ENCODE peak calls at places on chromosomes 2 and 18, in nine cellular contexts. One of them, this sample, is unnamed.
A peak's percentile ranks its signal among the peaks of the same experiment; 100 is the strongest.

GRCh38 chr2:106886916-106887758 is 1.2 kb upstream of the ST6GAL2 start:
- DNase-seq in tibial artery: peak; percentile 78
- DNase-seq in B cell: peak; percentile 32
- DNase-seq in glutamatergic neuron: peak; percentile 66
- DNase-seq in right atrium auricular region: no peak
- DNase-seq in astrocyte: no peak
- DNase-seq in IMR-90: no peak
- DNase-seq in RWPE2: peak; percentile 67
- DNase-seq in left ventricle myocardium inferior: peak; percentile 30
- DNase-seq in this sample: peak; percentile 13

GRCh38 chr2:216298719-216299118 is 73.6 kb downstream of the MARCHF4 start:
- DNase-seq in tibial artery: no peak
- DNase-seq in B cell: no peak
- DNase-seq in glutamatergic neuron: no peak
- DNase-seq in right atrium auricular region: no peak
- DNase-seq in astrocyte: peak; percentile 90
- DNase-seq in IMR-90: peak; percentile 90
- DNase-seq in RWPE2: no peak
- DNase-seq in left ventricle myocardium inferior: no peak
- DNase-seq in this sample: no peak

GRCh38 chr2:95315801-95316411 is 18.8 kb downstream of the KCNIP3 start:
- DNase-seq in tibial artery: no peak
- DNase-seq in B cell: no peak
- DNase-seq in glutamatergic neuron: no peak
- DNase-seq in right atrium auricular region: no peak
- DNase-seq in astrocyte: peak; percentile 87
- DNase-seq in IMR-90: peak; percentile 43
- DNase-seq in RWPE2: peak; percentile 89
- DNase-seq in left ventricle myocardium inferior: no peak
- DNase-seq in this sample: no peak

GRCh38 chr2:124921221-124921620 is 896.1 kb downstream of the CNTNAP5 start:
- DNase-seq in tibial artery: no peak
- DNase-seq in B cell: no peak
- DNase-seq in glutamatergic neuron: peak; percentile 54
- DNase-seq in right atrium auricular region: no peak
- DNase-seq in astrocyte: no peak
- DNase-seq in IMR-90: no peak
- DNase-seq in RWPE2: no peak
- DNase-seq in left ventricle myocardium inferior: no peak
- DNase-seq in this sample: no peak

GRCh38 chr2:190809876-190810525 is 70.6 kb upstream of the GLS start:
- DNase-seq in tibial artery: no peak
- DNase-seq in B cell: no peak
- DNase-seq in glutamatergic neuron: no peak
- DNase-seq in right atrium auricular region: no peak
- DNase-seq in astrocyte: no peak
- DNase-seq in IMR-90: no peak
- DNase-seq in RWPE2: no peak
- DNase-seq in left ventricle myocardium inferior: no peak
- DNase-seq in this sample: no peak

GRCh38 chr2:177264209-177264538 is 353 bp downstream of the NFE2L2 start:
- DNase-seq in tibial artery: no peak
- DNase-seq in B cell: no peak
- DNase-seq in glutamatergic neuron: peak; percentile 64
- DNase-seq in right atrium auricular region: no peak
- DNase-seq in astrocyte: no peak
- DNase-seq in IMR-90: peak; percentile 36
- DNase-seq in RWPE2: no peak
- DNase-seq in left ventricle myocardium inferior: no peak
- DNase-seq in this sample: no peak

GRCh38 chr2:75896779-75897366 is 186.2 kb upstream of the GCFC2 start:
- DNase-seq in tibial artery: no peak
- DNase-seq in B cell: no peak
- DNase-seq in glutamatergic neuron: peak; percentile 49
- DNase-seq in right atrium auricular region: no peak
- DNase-seq in astrocyte: no peak
- DNase-seq in IMR-90: no peak
- DNase-seq in RWPE2: no peak
- DNase-seq in left ventricle myocardium inferior: no peak
- DNase-seq in this sample: peak; percentile 55

GRCh38 chr2:37561615-37562569 is 109.5 kb downstream of the CDC42EP3 start:
- DNase-seq in tibial artery: no peak
- DNase-seq in B cell: no peak
- DNase-seq in glutamatergic neuron: no peak
- DNase-seq in right atrium auricular region: no peak
- DNase-seq in astrocyte: peak; percentile 98
- DNase-seq in IMR-90: peak; percentile 94
- DNase-seq in RWPE2: peak; percentile 74
- DNase-seq in left ventricle myocardium inferior: no peak
- DNase-seq in this sample: no peak

GRCh38 chr18:37869051-37869450 is 303.5 kb upstream of the CELF4 start:
- DNase-seq in tibial artery: no peak
- DNase-seq in B cell: no peak
- DNase-seq in glutamatergic neuron: no peak
- DNase-seq in right atrium auricular region: no peak
- DNase-seq in astrocyte: no peak
- DNase-seq in IMR-90: no peak
- DNase-seq in RWPE2: no peak
- DNase-seq in left ventricle myocardium inferior: no peak
- DNase-seq in this sample: no peak

GRCh38 chr18:37986665-37987064 is 421.1 kb upstream of the CELF4 start:
- DNase-seq in tibial artery: no peak
- DNase-seq in B cell: no peak
- DNase-seq in glutamatergic neuron: no peak
- DNase-seq in right atrium auricular region: no peak
- DNase-seq in astrocyte: no peak
- DNase-seq in IMR-90: no peak
- DNase-seq in RWPE2: no peak
- DNase-seq in left ventricle myocardium inferior: no peak
- DNase-seq in this sample: no peak

GRCh38 chr2:71512386-71512785 is 59.0 kb downstream of the DYSF start:
- DNase-seq in tibial artery: peak; percentile 17
- DNase-seq in B cell: no peak
- DNase-seq in glutamatergic neuron: no peak
- DNase-seq in right atrium auricular region: no peak
- DNase-seq in astrocyte: no peak
- DNase-seq in IMR-90: no peak
- DNase-seq in RWPE2: no peak
- DNase-seq in left ventricle myocardium inferior: no peak
- DNase-seq in this sample: no peak

GRCh38 chr18:37487400-37487831 is 78.2 kb downstream of the CELF4 start:
- DNase-seq in tibial artery: no peak
- DNase-seq in B cell: no peak
- DNase-seq in glutamatergic neuron: peak; percentile 50
- DNase-seq in right atrium auricular region: no peak
- DNase-seq in astrocyte: no peak
- DNase-seq in IMR-90: no peak
- DNase-seq in RWPE2: no peak
- DNase-seq in left ventricle myocardium inferior: no peak
- DNase-seq in this sample: no peak

GRCh38 chr2:224442092-224442999 is 40.4 kb upstream of the FAM124B start:
- DNase-seq in tibial artery: no peak
- DNase-seq in B cell: peak; percentile 57
- DNase-seq in glutamatergic neuron: peak; percentile 40
- DNase-seq in right atrium auricular region: no peak
- DNase-seq in astrocyte: peak; percentile 26
- DNase-seq in IMR-90: no peak
- DNase-seq in RWPE2: no peak
- DNase-seq in left ventricle myocardium inferior: no peak
- DNase-seq in this sample: peak; percentile 56

GRCh38 chr2:68727698-68728375 is 6.8 kb upstream of the ARHGAP25 start:
- DNase-seq in tibial artery: no peak
- DNase-seq in B cell: no peak
- DNase-seq in glutamatergic neuron: no peak
- DNase-seq in right atrium auricular region: no peak
- DNase-seq in astrocyte: peak; percentile 90
- DNase-seq in IMR-90: peak; percentile 90
- DNase-seq in RWPE2: no peak
- DNase-seq in left ventricle myocardium inferior: no peak
- DNase-seq in this sample: no peak

GRCh38 chr2:13698847-13699246 is 933.7 kb upstream of the LRATD1 start:
- DNase-seq in tibial artery: no peak
- DNase-seq in B cell: no peak
- DNase-seq in glutamatergic neuron: no peak
- DNase-seq in right atrium auricular region: no peak
- DNase-seq in astrocyte: no peak
- DNase-seq in IMR-90: no peak
- DNase-seq in RWPE2: no peak
- DNase-seq in left ventricle myocardium inferior: no peak
- DNase-seq in this sample: no peak

GRCh38 chr18:79393181-79393598 is 2.5 kb upstream of the NFATC1 start:
- DNase-seq in tibial artery: peak; percentile 83
- DNase-seq in B cell: peak; percentile 81
- DNase-seq in glutamatergic neuron: no peak
- DNase-seq in right atrium auricular region: peak; percentile 66
- DNase-seq in astrocyte: no peak
- DNase-seq in IMR-90: no peak
- DNase-seq in RWPE2: peak; percentile 31
- DNase-seq in left ventricle myocardium inferior: no peak
- DNase-seq in this sample: no peak

GRCh38 chr2:40218679-40219078 is 233.2 kb downstream of the SLC8A1 start:
- DNase-seq in tibial artery: no peak
- DNase-seq in B cell: no peak
- DNase-seq in glutamatergic neuron: no peak
- DNase-seq in right atrium auricular region: no peak
- DNase-seq in astrocyte: no peak
- DNase-seq in IMR-90: no peak
- DNase-seq in RWPE2: no peak
- DNase-seq in left ventricle myocardium inferior: peak; percentile 63
- DNase-seq in this sample: no peak

GRCh38 chr2:53202063-53202462 is 565.5 kb upstream of the CHAC2 start:
- DNase-seq in tibial artery: no peak
- DNase-seq in B cell: no peak
- DNase-seq in glutamatergic neuron: no peak
- DNase-seq in right atrium auricular region: no peak
- DNase-seq in astrocyte: peak; percentile 90
- DNase-seq in IMR-90: peak; percentile 84
- DNase-seq in RWPE2: no peak
- DNase-seq in left ventricle myocardium inferior: no peak
- DNase-seq in this sample: no peak
- TF ChIP-seq CTCF in tibial artery: no peak
- TF ChIP-seq CTCF in B cell: no peak
- TF ChIP-seq CTCF in glutamatergic neuron: no peak
- TF ChIP-seq CTCF in right atrium auricular region: no peak
- TF ChIP-seq CTCF in astrocyte: peak; percentile 34
- TF ChIP-seq CTCF in IMR-90: peak; percentile 62
- TF ChIP-seq CTCF in RWPE2: peak; percentile 82
- TF ChIP-seq CTCF in left ventricle myocardium inferior: peak; percentile 37
- TF ChIP-seq CTCF in this sample: no peak

DNA sequence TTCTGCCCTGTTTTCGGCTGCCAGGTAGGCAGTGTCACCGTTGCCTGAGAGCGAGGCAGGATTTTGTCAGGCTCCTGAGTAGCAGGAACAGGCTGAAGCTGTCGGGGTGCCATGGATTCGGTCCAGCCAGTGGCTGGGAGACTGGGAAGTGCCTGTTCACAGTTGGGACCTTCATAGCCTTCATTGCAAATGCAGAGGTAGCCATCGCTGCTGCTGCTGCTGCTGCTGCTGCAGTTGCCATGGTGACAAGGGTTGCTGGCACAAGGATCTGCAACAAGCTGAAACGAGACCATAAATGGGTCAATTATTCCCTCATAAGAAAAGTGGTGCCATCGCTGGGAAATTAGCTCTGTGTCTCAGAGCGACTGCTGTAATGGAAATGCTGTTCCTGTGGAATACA is 122.7 kb downstream of the DNER start:
- DNase-seq in tibial artery: no peak
- DNase-seq in B cell: no peak
- DNase-seq in glutamatergic neuron: no peak
- DNase-seq in right atrium auricular region: no peak
- DNase-seq in astrocyte: no peak
- DNase-seq in IMR-90: no peak
- DNase-seq in RWPE2: no peak
- DNase-seq in left ventricle myocardium inferior: no peak
- DNase-seq in this sample: no peak
- TF ChIP-seq CTCF in tibial artery: no peak
- TF ChIP-seq CTCF in B cell: no peak
- TF ChIP-seq CTCF in glutamatergic neuron: no peak
- TF ChIP-seq CTCF in right atrium auricular region: no peak
- TF ChIP-seq CTCF in astrocyte: no peak
- TF ChIP-seq CTCF in IMR-90: no peak
- TF ChIP-seq CTCF in RWPE2: no peak
- TF ChIP-seq CTCF in left ventricle myocardium inferior: no peak
- TF ChIP-seq CTCF in this sample: no peak

GRCh38 chr2:120228503-120228902 is 5.3 kb upstream of the TMEM185B start:
- DNase-seq in tibial artery: no peak
- DNase-seq in B cell: no peak
- DNase-seq in glutamatergic neuron: no peak
- DNase-seq in right atrium auricular region: no peak
- DNase-seq in astrocyte: no peak
- DNase-seq in IMR-90: no peak
- DNase-seq in RWPE2: peak; percentile 8
- DNase-seq in left ventricle myocardium inferior: no peak
- DNase-seq in this sample: no peak

GRCh38 chr2:120227111-120227991 is 4.2 kb upstream of the TMEM185B start:
- DNase-seq in tibial artery: peak; percentile 52
- DNase-seq in B cell: no peak
- DNase-seq in glutamatergic neuron: no peak
- DNase-seq in right atrium auricular region: no peak
- DNase-seq in astrocyte: no peak
- DNase-seq in IMR-90: no peak
- DNase-seq in RWPE2: no peak
- DNase-seq in left ventricle myocardium inferior: no peak
- DNase-seq in this sample: no peak

GRCh38 chr2:120231564-120231973 is 8.4 kb upstream of the TMEM185B start:
- DNase-seq in tibial artery: peak; percentile 41
- DNase-seq in B cell: no peak
- DNase-seq in glutamatergic neuron: no peak
- DNase-seq in right atrium auricular region: no peak
- DNase-seq in astrocyte: no peak
- DNase-seq in IMR-90: no peak
- DNase-seq in RWPE2: no peak
- DNase-seq in left ventricle myocardium inferior: no peak
- DNase-seq in this sample: no peak

GRCh38 chr2:120230515-120231471 is 7.6 kb upstream of the TMEM185B start:
- DNase-seq in tibial artery: peak; percentile 42
- DNase-seq in B cell: no peak
- DNase-seq in glutamatergic neuron: no peak
- DNase-seq in right atrium auricular region: no peak
- DNase-seq in astrocyte: no peak
- DNase-seq in IMR-90: no peak
- DNase-seq in RWPE2: no peak
- DNase-seq in left ventricle myocardium inferior: peak; percentile 11
- DNase-seq in this sample: no peak

GRCh38 chr2:120229341-120229740 is 6.1 kb upstream of the TMEM185B start:
- DNase-seq in tibial artery: peak; percentile 16
- DNase-seq in B cell: no peak
- DNase-seq in glutamatergic neuron: no peak
- DNase-seq in right atrium auricular region: no peak
- DNase-seq in astrocyte: no peak
- DNase-seq in IMR-90: no peak
- DNase-seq in RWPE2: peak; percentile 27
- DNase-seq in left ventricle myocardium inferior: peak; percentile 9
- DNase-seq in this sample: no peak
- TF ChIP-seq CTCF in tibial artery: no peak
- TF ChIP-seq CTCF in B cell: no peak
- TF ChIP-seq CTCF in glutamatergic neuron: no peak
- TF ChIP-seq CTCF in right atrium auricular region: no peak
- TF ChIP-seq CTCF in astrocyte: no peak
- TF ChIP-seq CTCF in IMR-90: no peak
- TF ChIP-seq CTCF in RWPE2: no peak
- TF ChIP-seq CTCF in left ventricle myocardium inferior: no peak
- TF ChIP-seq CTCF in this sample: no peak

GRCh38 chr2:148719195-148719749 is 74.7 kb downstream of the EPC2 start:
- DNase-seq in tibial artery: no peak
- DNase-seq in B cell: no peak
- DNase-seq in glutamatergic neuron: no peak
- DNase-seq in right atrium auricular region: no peak
- DNase-seq in astrocyte: no peak
- DNase-seq in IMR-90: no peak
- DNase-seq in RWPE2: no peak
- DNase-seq in left ventricle myocardium inferior: no peak
- DNase-seq in this sample: no peak
- TF ChIP-seq CTCF in tibial artery: no peak
- TF ChIP-seq CTCF in B cell: no peak
- TF ChIP-seq CTCF in glutamatergic neuron: no peak
- TF ChIP-seq CTCF in right atrium auricular region: no peak
- TF ChIP-seq CTCF in astrocyte: no peak
- TF ChIP-seq CTCF in IMR-90: no peak
- TF ChIP-seq CTCF in RWPE2: no peak
- TF ChIP-seq CTCF in left ventricle myocardium inferior: no peak
- TF ChIP-seq CTCF in this sample: no peak